ENCODE peak calls at places on chromosome 20, in four cellular contexts. M is K562, R is GM12878, B is HepG2. Z is an unnamed sample.

GRCh38 chr20:46400828-46401477 is 5.5 kb downstream of the ELMO2 start:
- DNase-seq in R (no peak), M (peak; percentile 17), B (no peak), Z (no peak)

GRCh38 chr20:25063546-25063945 is 5.6 kb upstream of the ACSS1 start:
- DNase-seq in R (no peak), M (no peak), B (no peak), Z (no peak)

GRCh38 chr20:44643596-44644383 is 7.7 kb downstream of the ADA start:
- DNase-seq in B (peak; percentile 47), M (no peak), R (no peak), Z (no peak)

GRCh38 chr20:42530855-42531674 is 658.6 kb downstream of the PTPRT start:
- DNase-seq in M (peak; percentile 49), R (no peak), B (peak; percentile 35), Z (peak; percentile 33)

GRCh38 chr20:7327815-7328214 is 560.3 kb downstream of the BMP2 start:
- DNase-seq in B (no peak), M (no peak), R (no peak), Z (no peak)

GRCh38 chr20:51019598-51020592 is 3.0 kb downstream of the KCNG1 start:
- DNase-seq in R (no peak), B (no peak), M (no peak), Z (no peak)

GRCh38 chr20:49287555-49288249 is 9.8 kb upstream of the ZNFX1 start:
- DNase-seq in M (no peak), B (peak; percentile 61), R (no peak), Z (no peak)

GRCh38 chr20:47713941-47714450 is 71.3 kb downstream of the SULF2 start:
- DNase-seq in R (no peak), B (peak; percentile 82), M (no peak), Z (no peak)

GRCh38 chr20:43178079-43178478 is 11.6 kb downstream of the PTPRT start:
- DNase-seq in R (no peak), M (no peak), B (no peak), Z (no peak)

GRCh38 chr20:5933802-5934436 is 16.4 kb downstream of the TRMT6 start:
- DNase-seq in M (no peak), B (peak; percentile 71), R (peak; percentile 26), Z (peak; percentile 19)

GRCh38 chr20:20489054-20489453 is 121.2 kb downstream of the INSM1 start:
- DNase-seq in B (no peak), M (no peak), R (peak; percentile 66), Z (no peak)

GRCh38 chr20:57672164-57672563 is 37.7 kb downstream of the PMEPA1 start:
- DNase-seq in R (no peak), B (no peak), M (no peak), Z (no peak)

GRCh38 chr20:47687095-47687987 is 97.9 kb downstream of the SULF2 start:
- DNase-seq in B (no peak), M (no peak), R (no peak), Z (no peak)

GRCh38 chr20:11302436-11302835 is 615.3 kb upstream of the BTBD3 start:
- DNase-seq in R (no peak), M (no peak), B (no peak), Z (no peak)

GRCh38 chr20:4112490-4113420 is 97.4 kb upstream of the RNF24 start:
- DNase-seq in R (peak; percentile 70), M (no peak), B (no peak), Z (no peak)

DNA sequence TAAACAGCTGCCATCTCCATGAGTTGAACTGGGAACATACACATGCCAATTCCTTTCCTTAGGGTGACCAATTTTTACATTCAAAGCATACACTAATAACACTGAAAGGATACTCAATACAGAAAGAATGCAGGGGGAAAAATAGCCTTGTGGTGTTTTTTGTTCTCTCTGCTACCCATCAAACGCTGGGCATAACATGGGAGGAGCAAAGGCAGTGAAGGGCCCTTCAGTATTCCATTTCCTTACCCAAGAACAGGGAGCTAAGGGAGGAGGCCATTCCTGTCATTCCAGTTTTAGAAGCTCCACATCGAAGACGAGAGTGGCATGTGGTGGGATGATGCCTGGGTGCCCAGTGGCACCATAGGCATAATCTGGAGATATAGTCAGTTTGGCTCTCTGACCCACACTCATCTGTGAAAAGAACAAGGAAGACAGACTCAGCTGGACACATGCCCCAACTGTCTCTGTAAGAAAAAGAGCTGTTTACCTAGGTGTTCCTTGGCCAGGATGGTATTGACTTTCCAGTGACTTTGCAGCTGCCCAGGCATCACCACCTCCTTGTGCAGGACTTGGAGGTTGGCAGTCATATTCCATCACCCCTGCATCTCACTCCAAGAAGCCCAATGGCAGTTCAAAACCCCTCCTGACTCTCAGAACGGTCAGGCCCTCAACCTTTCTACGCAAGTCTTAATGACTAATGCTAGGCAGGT is 20.9 kb downstream of the FKBP1A start:
- DNase-seq in B (no peak), M (no peak), R (no peak), Z (no peak)
- TF ChIP-seq TARDBP in B (no peak), M (no peak), R (no peak), Z (no peak)

GRCh38 chr20:10004900-10005299 is 29.9 kb upstream of the ANKEF1 start:
- DNase-seq in R (no peak), M (no peak), B (no peak), Z (no peak)
- TF ChIP-seq FOXK2 in R (no peak), M (no peak), B (no peak), Z (no peak)

GRCh38 chr20:14918281-14918680 is 580.9 kb upstream of the FLRT3 start:
- DNase-seq in B (no peak), M (no peak), R (no peak), Z (no peak)

GRCh38 chr20:14922503-14923267 is 585.3 kb upstream of the FLRT3 start:
- DNase-seq in B (no peak), M (no peak), R (no peak), Z (no peak)

GRCh38 chr20:14921546-14921945 is 584.1 kb upstream of the FLRT3 start:
- DNase-seq in M (no peak), R (no peak), B (no peak), Z (no peak)

GRCh38 chr20:14918981-14919380 is 581.6 kb upstream of the FLRT3 start:
- DNase-seq in M (no peak), R (no peak), B (no peak), Z (no peak)

DNA sequence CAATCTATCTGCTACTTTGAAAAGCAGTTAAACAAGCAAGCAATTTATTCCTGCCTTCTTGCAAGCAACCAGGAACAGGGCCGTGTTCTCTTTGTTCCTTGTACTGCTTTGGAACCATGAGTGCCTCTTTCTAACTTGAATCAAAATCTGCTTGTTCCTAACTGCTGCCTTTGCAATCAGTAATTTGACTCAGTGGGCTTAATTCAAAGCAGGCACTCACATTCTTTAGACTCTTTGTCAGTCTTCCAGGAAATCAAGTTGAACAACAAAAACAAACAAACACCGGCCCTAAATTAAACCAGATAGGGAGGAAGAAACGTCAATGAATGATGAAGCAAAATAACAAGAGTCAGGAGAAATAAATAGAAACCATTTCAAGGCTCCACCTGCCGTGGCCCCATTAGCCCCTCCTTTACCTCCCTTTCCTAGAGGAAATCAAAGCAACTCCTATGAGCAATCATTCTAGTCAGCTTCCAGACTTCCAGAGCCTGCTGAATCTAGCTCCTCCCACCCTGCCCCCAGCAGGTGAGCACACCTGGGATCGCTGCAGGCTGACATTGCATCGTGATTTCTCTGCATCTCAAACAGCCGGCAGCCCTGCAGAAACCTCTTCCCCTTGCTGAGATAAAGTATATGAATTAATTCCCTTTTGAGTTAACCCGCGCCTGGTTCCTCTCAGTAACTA is 582.2 kb upstream of the FLRT3 start:
- DNase-seq in M (no peak), B (no peak), R (no peak), Z (no peak)
- TF ChIP-seq TARDBP in M (no peak), B (no peak), R (no peak), Z (no peak)

GRCh38 chr20:14067631-14068030 is 72.3 kb downstream of the MACROD2 start:
- DNase-seq in B (no peak), M (no peak), R (no peak), Z (no peak)

GRCh38 chr20:14064921-14065320 is 69.6 kb downstream of the MACROD2 start:
- DNase-seq in B (no peak), M (no peak), R (no peak), Z (no peak)

GRCh38 chr20:14065774-14066173 is 70.5 kb downstream of the MACROD2 start:
- DNase-seq in B (peak; percentile 23), R (no peak), M (no peak), Z (no peak)

GRCh38 chr20:14064333-14064732 is 69.0 kb downstream of the MACROD2 start:
- DNase-seq in R (no peak), B (no peak), M (no peak), Z (no peak)

GRCh38 chr20:14069796-14070195 is 74.5 kb downstream of the MACROD2 start:
- DNase-seq in B (no peak), R (no peak), M (no peak), Z (no peak)
- TF ChIP-seq FOXK2 in B (no peak), R (no peak), M (no peak), Z (no peak)

GRCh38 chr20:32013326-32013725 is 3.1 kb downstream of the CCM2L start:
- DNase-seq in R (no peak), M (no peak), B (no peak), Z (no peak)

GRCh38 chr20:32009564-32009963 is 674 bp upstream of the CCM2L start:
- DNase-seq in B (no peak), M (no peak), R (no peak), Z (no peak)

GRCh38 chr20:32010096-32010495 is at the start of gene CCM2L:
- DNase-seq in R (no peak), B (no peak), M (no peak), Z (no peak)

GRCh38 chr20:32010666-32011065 is 428 bp downstream of the CCM2L start:
- DNase-seq in B (no peak), M (no peak), R (no peak), Z (no peak)

DNA sequence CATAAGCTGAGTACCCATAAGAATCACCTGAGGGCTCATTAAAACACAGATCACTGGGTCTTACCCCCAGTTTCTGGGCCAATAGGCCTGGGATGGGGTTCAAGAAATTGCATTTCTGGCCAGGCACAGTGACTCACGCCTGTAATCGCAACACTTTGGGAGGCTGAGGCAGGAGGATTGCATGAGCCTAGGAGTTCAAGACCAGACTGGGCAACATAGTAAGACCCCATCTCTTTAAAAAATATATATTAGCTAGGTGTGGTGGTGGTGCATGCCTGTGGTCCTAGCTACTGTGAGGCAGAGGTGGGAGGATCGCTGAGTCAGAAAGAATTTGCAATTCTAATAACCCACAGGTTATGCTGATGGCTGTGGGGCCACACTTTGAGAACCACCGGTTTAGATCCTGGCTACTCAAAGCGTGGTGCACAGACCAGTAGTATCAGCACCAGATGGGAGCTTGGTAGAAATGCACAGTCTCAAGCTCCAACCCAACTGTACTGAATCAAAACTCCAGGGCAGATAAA is 2.0 kb downstream of the CCM2L start:
- DNase-seq in B (no peak), R (no peak), M (no peak), Z (no peak)
- TF ChIP-seq TARDBP in B (no peak), R (no peak), M (no peak), Z (no peak)

Z was measured in HEK293T.